ENCODE peak calls at places on chromosomes 6 and 20, in seven cellular contexts. Z is lung; S is uterus; I is right lobe of liver; T is CD8-positive, alpha-beta T cell; K is CD8-positive, alpha-beta memory T cell; M is vagina. L is an unnamed sample. For H3K36me3, the result is how much of the 10 kb centered on the place peaks cover.

GRCh38 chr20:33796263-33796906 is 14.8 kb upstream of the CHMP4B start:
- DNase-seq in Z (peak), S (no peak), I (no peak), T (no peak), K (no peak), M (no peak), L (no peak)

GRCh38 chr6:38755874-38756273 is 40.8 kb downstream of the DNAH8 start:
- DNase-seq in Z (no peak), S (no peak), I (no peak), T (no peak), K (no peak), M (no peak), L (no peak)

GRCh38 chr6:17907467-17908229 is 79.8 kb downstream of the KIF13A start:
- DNase-seq in Z (peak), S (peak), I (peak), T (no peak), K (no peak), M (no peak), L (no peak)

GRCh38 chr6:24537771-24538385 is 43.1 kb downstream of the ALDH5A1 start:
- DNase-seq in Z (no peak), S (no peak), I (no peak), T (no peak), K (no peak), M (no peak), L (no peak)

GRCh38 chr6:31107052-31107451 is 5.3 kb downstream of the C6orf15 start:
- DNase-seq in Z (no peak), S (no peak), I (no peak), T (no peak), K (no peak), M (no peak), L (no peak)

GRCh38 chr6:13762648-13763441 is 51.2 kb upstream of the RANBP9 start:
- DNase-seq in Z (peak), S (no peak), I (no peak), T (no peak), K (no peak), M (no peak), L (peak)

GRCh38 chr6:142011156-142011555 is 121.6 kb upstream of the GJE1 start:
- DNase-seq in Z (no peak), S (no peak), I (no peak), T (no peak), K (no peak), M (no peak), L (no peak)

GRCh38 chr20:21901470-21902275 is 196.2 kb downstream of the PAX1 start:
- DNase-seq in Z (no peak), S (peak), I (peak), T (no peak), K (no peak), M (no peak), L (no peak)

GRCh38 chr6:167492096-167492449 is 167.2 kb downstream of the TTLL2 start:
- DNase-seq in Z (no peak), S (no peak), I (no peak), T (no peak), K (no peak), M (no peak), L (no peak)

DNA sequence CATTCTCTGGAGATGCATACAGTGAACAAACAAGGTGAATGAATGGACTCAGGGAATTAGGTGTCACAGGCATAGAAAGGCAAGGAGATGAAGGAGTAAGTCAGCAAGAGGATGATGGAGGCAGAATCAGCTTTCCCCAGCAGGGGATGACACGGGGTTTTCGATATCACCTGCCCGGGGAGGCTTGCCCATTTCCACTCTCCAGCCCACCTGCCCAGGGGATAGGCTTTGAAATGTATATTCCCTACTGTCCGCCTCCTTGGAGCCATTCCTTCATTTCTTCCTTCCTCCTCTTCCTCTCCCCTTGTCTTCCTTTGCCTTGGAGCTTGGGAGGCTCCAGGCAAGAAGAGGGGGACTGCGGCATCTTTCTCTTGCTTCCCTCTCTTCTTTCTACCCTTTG is 23.3 kb upstream of the RNF24 start:
- DNase-seq in Z (no peak), S (no peak), I (no peak), T (no peak), K (no peak), M (no peak), L (no peak)
- H3K27ac ChIP-seq in Z (no peak), S (no peak), I (no peak), T (peak), K (peak), M (peak), L (peak)

GRCh38 chr6:169212436-169212835 is 41.2 kb downstream of the THBS2 start:
- DNase-seq in Z (no peak), S (no peak), I (no peak), T (no peak), K (no peak), M (no peak), L (no peak)
- H3K4me3 ChIP-seq in Z (no peak), S (no peak), I (peak), T (peak), K (no peak), M (peak), L (no peak)

DNA sequence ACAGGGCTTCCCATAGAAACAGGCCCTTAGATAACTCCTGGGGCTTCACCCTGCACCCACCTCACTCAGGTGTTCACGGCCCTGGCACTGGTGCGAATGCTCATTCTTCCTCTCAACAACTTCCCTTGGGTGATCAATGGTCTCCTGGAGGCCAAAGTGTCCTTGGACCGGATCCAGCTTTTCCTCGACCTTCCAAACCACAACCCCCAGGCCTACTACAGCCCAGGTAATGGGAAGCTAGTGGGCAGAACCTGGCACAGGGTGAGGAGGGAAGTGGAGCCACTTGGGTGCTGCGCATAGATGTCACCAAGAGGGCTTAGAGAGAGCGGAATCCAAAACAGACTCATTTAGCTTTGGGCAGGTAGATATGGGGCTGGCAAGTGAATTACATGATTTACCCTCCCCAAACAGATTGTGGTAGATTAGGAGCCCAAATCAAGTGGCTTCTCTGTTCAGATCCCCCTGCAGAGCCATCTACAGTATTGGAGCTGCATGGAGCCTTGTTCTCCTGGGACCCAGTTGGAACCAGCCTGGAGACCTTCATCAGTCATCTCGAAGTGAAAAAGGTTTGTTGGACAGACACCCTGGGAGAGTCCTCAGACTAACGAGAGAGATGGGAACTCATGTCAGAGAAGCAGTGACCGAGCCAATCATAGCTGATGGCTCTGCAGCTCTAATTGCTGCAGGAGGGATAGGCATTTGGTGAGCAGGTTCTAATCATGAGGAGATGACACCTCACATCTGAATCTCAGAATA is 8.5 kb downstream of the ABCC10 start:
- DNase-seq in Z (no peak), S (no peak), I (no peak), T (no peak), K (no peak), M (no peak), L (no peak)
- H3K36me3 ChIP-seq in Z (under half), S (under half), I (under half), T (under half), K (under half), M (under half), L (half or more)

GRCh38 chr6:36737043-36737785 is 39.6 kb downstream of the RAB44 start:
- DNase-seq in Z (no peak), S (no peak), I (no peak), T (no peak), K (no peak), M (no peak), L (no peak)

GRCh38 chr6:36738108-36738507 is 40.5 kb downstream of the RAB44 start:
- DNase-seq in Z (no peak), S (no peak), I (no peak), T (no peak), K (no peak), M (no peak), L (no peak)

GRCh38 chr6:36733300-36733699 is 35.7 kb downstream of the RAB44 start:
- DNase-seq in Z (no peak), S (no peak), I (no peak), T (no peak), K (no peak), M (no peak), L (no peak)

GRCh38 chr6:36734486-36735060 is 36.9 kb downstream of the RAB44 start:
- DNase-seq in Z (no peak), S (no peak), I (no peak), T (no peak), K (no peak), M (no peak), L (no peak)

GRCh38 chr6:36735110-36735971 is 37.7 kb downstream of the RAB44 start:
- DNase-seq in Z (peak), S (peak), I (peak), T (no peak), K (no peak), M (no peak), L (no peak)
- H3K27ac ChIP-seq in Z (peak), S (peak), I (peak), T (no peak), K (no peak), M (peak), L (no peak)

GRCh38 chr6:16762547-16763477 is 1.6 kb upstream of the ATXN1 start:
- DNase-seq in Z (peak), S (peak), I (peak), T (peak), K (peak), M (no peak), L (peak)
- H3K4me3 ChIP-seq in Z (peak), S (peak), I (peak), T (peak), K (peak), M (peak), L (no peak)

GRCh38 chr20:39004508-39004907 is 42.4 kb downstream of the DHX35 start:
- DNase-seq in Z (no peak), S (no peak), I (no peak), T (peak), K (peak), M (no peak), L (no peak)
- H3K36me3 ChIP-seq in Z (under half), S (under half), I (half or more), T (under half), K (under half), M (under half), L (half or more)

GRCh38 chr6:3457710-3458605 is 1.1 kb upstream of the SLC22A23 start:
- DNase-seq in Z (no peak), S (peak), I (peak), T (no peak), K (no peak), M (no peak), L (no peak)
- H3K27ac ChIP-seq in Z (peak), S (peak), I (peak), T (no peak), K (no peak), M (no peak), L (no peak)

GRCh38 chr20:56004611-56005388 is 519 bp downstream of the CBLN4 start:
- DNase-seq in Z (no peak), S (no peak), I (no peak), T (no peak), K (no peak), M (no peak), L (no peak)
- H3K4me3 ChIP-seq in Z (no peak), S (no peak), I (no peak), T (no peak), K (no peak), M (no peak), L (no peak)

L was measured in DND-41.